ENCODE peak calls at places on chromosome 16, in nine cellular contexts. One of them, this sample, is unnamed.
A peak's percentile ranks its signal among the peaks of the same experiment; 100 is the strongest.

GRCh38 chr16:8374586-8374985 is 215.7 kb downstream of the TMEM114 start:
- DNase-seq in CD4-positive, alpha-beta T cell: no peak
- DNase-seq in fibroblast of the aortic adventitia: no peak
- DNase-seq in right atrium auricular region: no peak
- DNase-seq in AG04450: no peak
- DNase-seq in HCT116: no peak
- DNase-seq in mesothelial cell of epicardium: no peak
- DNase-seq in body of pancreas: no peak
- DNase-seq in foreskin fibroblast: no peak
- DNase-seq in this sample: no peak

GRCh38 chr16:51407199-51407598 is 256.1 kb upstream of the SALL1 start:
- DNase-seq in HCT116: no peak
- DNase-seq in fibroblast of the aortic adventitia: no peak
- DNase-seq in body of pancreas: no peak
- DNase-seq in AG04450: no peak
- DNase-seq in CD4-positive, alpha-beta T cell: no peak
- DNase-seq in foreskin fibroblast: no peak
- DNase-seq in right atrium auricular region: no peak
- DNase-seq in mesothelial cell of epicardium: no peak
- DNase-seq in this sample: no peak

GRCh38 chr16:57862698-57863433 is 60.6 kb upstream of the KIFC3 start:
- DNase-seq in mesothelial cell of epicardium: no peak
- DNase-seq in fibroblast of the aortic adventitia: no peak
- DNase-seq in foreskin fibroblast: no peak
- DNase-seq in AG04450: no peak
- DNase-seq in body of pancreas: no peak
- DNase-seq in HCT116: no peak
- DNase-seq in CD4-positive, alpha-beta T cell: no peak
- DNase-seq in right atrium auricular region: no peak
- DNase-seq in this sample: no peak

GRCh38 chr16:88342491-88342890 is 40.3 kb upstream of the ZNF469 start:
- DNase-seq in AG04450: no peak
- DNase-seq in right atrium auricular region: no peak
- DNase-seq in foreskin fibroblast: no peak
- DNase-seq in CD4-positive, alpha-beta T cell: no peak
- DNase-seq in fibroblast of the aortic adventitia: no peak
- DNase-seq in HCT116: no peak
- DNase-seq in mesothelial cell of epicardium: no peak
- DNase-seq in body of pancreas: no peak
- DNase-seq in this sample: no peak

GRCh38 chr16:19008245-19008644 is 24.5 kb downstream of the TMC7 start:
- DNase-seq in AG04450: peak; percentile 66
- DNase-seq in right atrium auricular region: no peak
- DNase-seq in mesothelial cell of epicardium: no peak
- DNase-seq in CD4-positive, alpha-beta T cell: no peak
- DNase-seq in body of pancreas: no peak
- DNase-seq in foreskin fibroblast: peak; percentile 78
- DNase-seq in HCT116: no peak
- DNase-seq in fibroblast of the aortic adventitia: peak; percentile 95
- DNase-seq in this sample: no peak

GRCh38 chr16:70553645-70554044 is 30.0 kb downstream of the SF3B3 start:
- DNase-seq in body of pancreas: no peak
- DNase-seq in CD4-positive, alpha-beta T cell: no peak
- DNase-seq in mesothelial cell of epicardium: no peak
- DNase-seq in fibroblast of the aortic adventitia: peak; percentile 87
- DNase-seq in HCT116: no peak
- DNase-seq in foreskin fibroblast: peak; percentile 92
- DNase-seq in AG04450: peak; percentile 85
- DNase-seq in right atrium auricular region: no peak
- DNase-seq in this sample: no peak

GRCh38 chr16:19001788-19002187 is 18.1 kb downstream of the TMC7 start:
- DNase-seq in AG04450: no peak
- DNase-seq in body of pancreas: peak; percentile 19
- DNase-seq in HCT116: no peak
- DNase-seq in foreskin fibroblast: peak; percentile 76
- DNase-seq in fibroblast of the aortic adventitia: peak; percentile 50
- DNase-seq in mesothelial cell of epicardium: no peak
- DNase-seq in right atrium auricular region: no peak
- DNase-seq in CD4-positive, alpha-beta T cell: no peak
- DNase-seq in this sample: no peak

GRCh38 chr16:3058173-3059030 is 7.0 kb upstream of the IL32 start:
- DNase-seq in foreskin fibroblast: peak; percentile 70
- DNase-seq in AG04450: no peak
- DNase-seq in HCT116: peak; percentile 35
- DNase-seq in mesothelial cell of epicardium: no peak
- DNase-seq in CD4-positive, alpha-beta T cell: peak; percentile 46
- DNase-seq in fibroblast of the aortic adventitia: no peak
- DNase-seq in right atrium auricular region: no peak
- DNase-seq in body of pancreas: peak; percentile 72
- DNase-seq in this sample: no peak

GRCh38 chr16:65285128-65286120 is 163.6 kb upstream of the CDH11 start:
- DNase-seq in right atrium auricular region: no peak
- DNase-seq in CD4-positive, alpha-beta T cell: no peak
- DNase-seq in mesothelial cell of epicardium: no peak
- DNase-seq in body of pancreas: no peak
- DNase-seq in HCT116: no peak
- DNase-seq in foreskin fibroblast: peak; percentile 45
- DNase-seq in AG04450: no peak
- DNase-seq in fibroblast of the aortic adventitia: no peak
- DNase-seq in this sample: no peak

GRCh38 chr16:245105-245504 is 10.5 kb downstream of the FAM234A start:
- DNase-seq in mesothelial cell of epicardium: no peak
- DNase-seq in foreskin fibroblast: no peak
- DNase-seq in fibroblast of the aortic adventitia: no peak
- DNase-seq in body of pancreas: no peak
- DNase-seq in AG04450: no peak
- DNase-seq in HCT116: no peak
- DNase-seq in right atrium auricular region: no peak
- DNase-seq in CD4-positive, alpha-beta T cell: no peak
- DNase-seq in this sample: no peak

GRCh38 chr16:4800290-4801041 is 2.0 kb downstream of the ROGDI start:
- DNase-seq in mesothelial cell of epicardium: no peak
- DNase-seq in AG04450: no peak
- DNase-seq in HCT116: no peak
- DNase-seq in CD4-positive, alpha-beta T cell: no peak
- DNase-seq in foreskin fibroblast: no peak
- DNase-seq in fibroblast of the aortic adventitia: no peak
- DNase-seq in body of pancreas: peak; percentile 88
- DNase-seq in right atrium auricular region: no peak
- DNase-seq in this sample: no peak

GRCh38 chr16:88527937-88528743 is 42.1 kb upstream of the ZC3H18 start:
- DNase-seq in mesothelial cell of epicardium: no peak
- DNase-seq in body of pancreas: no peak
- DNase-seq in foreskin fibroblast: no peak
- DNase-seq in CD4-positive, alpha-beta T cell: no peak
- DNase-seq in fibroblast of the aortic adventitia: no peak
- DNase-seq in HCT116: no peak
- DNase-seq in right atrium auricular region: no peak
- DNase-seq in AG04450: no peak
- DNase-seq in this sample: no peak

GRCh38 chr16:75483222-75483621 is 12.0 kb downstream of the CHST6 start:
- DNase-seq in fibroblast of the aortic adventitia: no peak
- DNase-seq in CD4-positive, alpha-beta T cell: no peak
- DNase-seq in mesothelial cell of epicardium: no peak
- DNase-seq in right atrium auricular region: no peak
- DNase-seq in AG04450: peak; percentile 3
- DNase-seq in body of pancreas: no peak
- DNase-seq in foreskin fibroblast: no peak
- DNase-seq in HCT116: peak; percentile 97
- DNase-seq in this sample: no peak

GRCh38 chr16:13936596-13937081 is 16.7 kb downstream of the ERCC4 start:
- DNase-seq in right atrium auricular region: no peak
- DNase-seq in foreskin fibroblast: peak; percentile 77
- DNase-seq in fibroblast of the aortic adventitia: peak; percentile 70
- DNase-seq in CD4-positive, alpha-beta T cell: no peak
- DNase-seq in HCT116: no peak
- DNase-seq in AG04450: no peak
- DNase-seq in mesothelial cell of epicardium: no peak
- DNase-seq in body of pancreas: peak; percentile 84
- DNase-seq in this sample: no peak

GRCh38 chr16:2288701-2289100 is 20.8 kb upstream of the RNPS1 start:
- DNase-seq in right atrium auricular region: no peak
- DNase-seq in AG04450: no peak
- DNase-seq in foreskin fibroblast: no peak
- DNase-seq in mesothelial cell of epicardium: no peak
- DNase-seq in CD4-positive, alpha-beta T cell: no peak
- DNase-seq in fibroblast of the aortic adventitia: no peak
- DNase-seq in HCT116: no peak
- DNase-seq in body of pancreas: no peak
- DNase-seq in this sample: no peak

GRCh38 chr16:78925071-78925714 is 675.3 kb downstream of the MAF start:
- DNase-seq in HCT116: peak; percentile 31
- DNase-seq in body of pancreas: peak; percentile 52
- DNase-seq in AG04450: no peak
- DNase-seq in CD4-positive, alpha-beta T cell: no peak
- DNase-seq in fibroblast of the aortic adventitia: no peak
- DNase-seq in mesothelial cell of epicardium: no peak
- DNase-seq in foreskin fibroblast: no peak
- DNase-seq in right atrium auricular region: no peak
- DNase-seq in this sample: no peak
- TF ChIP-seq CTCF in HCT116: peak; percentile 73
- TF ChIP-seq CTCF in body of pancreas: peak; percentile 52
- TF ChIP-seq CTCF in AG04450: no peak
- TF ChIP-seq CTCF in CD4-positive, alpha-beta T cell: peak; percentile 36
- TF ChIP-seq CTCF in fibroblast of the aortic adventitia: no peak
- TF ChIP-seq CTCF in mesothelial cell of epicardium: peak; percentile 34
- TF ChIP-seq CTCF in foreskin fibroblast: no peak
- TF ChIP-seq CTCF in right atrium auricular region: peak; percentile 15
- TF ChIP-seq CTCF in this sample: no peak

GRCh38 chr16:86664518-86665318 is 86.4 kb downstream of the FOXL1 start:
- DNase-seq in HCT116: peak; percentile 96
- DNase-seq in right atrium auricular region: no peak
- DNase-seq in foreskin fibroblast: peak; percentile 99
- DNase-seq in mesothelial cell of epicardium: no peak
- DNase-seq in AG04450: peak; percentile 81
- DNase-seq in CD4-positive, alpha-beta T cell: no peak
- DNase-seq in body of pancreas: no peak
- DNase-seq in fibroblast of the aortic adventitia: peak; percentile 90
- DNase-seq in this sample: no peak
- TF ChIP-seq CTCF in HCT116: peak; percentile 8
- TF ChIP-seq CTCF in right atrium auricular region: no peak
- TF ChIP-seq CTCF in foreskin fibroblast: no peak
- TF ChIP-seq CTCF in mesothelial cell of epicardium: no peak
- TF ChIP-seq CTCF in AG04450: no peak
- TF ChIP-seq CTCF in CD4-positive, alpha-beta T cell: no peak
- TF ChIP-seq CTCF in body of pancreas: no peak
- TF ChIP-seq CTCF in fibroblast of the aortic adventitia: no peak
- TF ChIP-seq CTCF in this sample: no peak

DNA sequence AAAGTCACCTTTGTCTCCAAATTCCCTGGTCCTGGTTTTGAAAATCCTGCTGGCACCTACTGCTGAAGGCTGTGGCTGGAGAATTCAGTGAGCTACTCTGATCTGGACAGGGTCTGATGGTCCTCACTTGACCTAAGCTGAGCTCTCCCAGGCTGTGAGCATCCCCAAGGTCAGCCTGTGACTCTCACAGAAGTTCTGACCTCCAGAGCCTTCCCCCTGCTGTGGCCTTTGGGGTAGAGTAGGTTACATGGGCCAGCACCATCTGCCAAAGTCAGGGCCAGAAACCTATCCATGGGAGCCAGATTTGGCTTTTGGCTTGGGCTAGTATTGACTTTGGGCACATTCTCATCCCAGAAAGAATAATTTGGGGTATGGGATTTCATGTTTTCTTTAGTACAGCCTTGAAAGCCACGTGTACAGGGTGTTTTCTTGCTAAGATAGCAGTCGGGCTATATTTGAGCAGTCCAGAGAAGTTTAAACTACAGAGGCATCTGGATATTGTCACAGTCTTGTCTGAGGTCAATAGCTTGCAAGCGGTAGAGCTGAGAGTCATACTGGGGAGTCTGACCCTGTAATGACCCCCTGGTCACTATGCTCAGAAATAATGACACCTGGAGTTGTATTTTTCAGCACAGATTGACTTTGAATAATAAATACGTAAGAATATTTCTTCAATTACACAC is 6.2 kb upstream of the AGRP start:
- DNase-seq in AG04450: no peak
- DNase-seq in fibroblast of the aortic adventitia: peak; percentile 74
- DNase-seq in mesothelial cell of epicardium: no peak
- DNase-seq in body of pancreas: no peak
- DNase-seq in right atrium auricular region: no peak
- DNase-seq in CD4-positive, alpha-beta T cell: no peak
- DNase-seq in foreskin fibroblast: peak; percentile 37
- DNase-seq in HCT116: no peak
- DNase-seq in this sample: no peak
- TF ChIP-seq CTCF in AG04450: no peak
- TF ChIP-seq CTCF in fibroblast of the aortic adventitia: no peak
- TF ChIP-seq CTCF in mesothelial cell of epicardium: no peak
- TF ChIP-seq CTCF in body of pancreas: no peak
- TF ChIP-seq CTCF in right atrium auricular region: no peak
- TF ChIP-seq CTCF in CD4-positive, alpha-beta T cell: no peak
- TF ChIP-seq CTCF in foreskin fibroblast: no peak
- TF ChIP-seq CTCF in HCT116: no peak
- TF ChIP-seq CTCF in this sample: no peak

DNA sequence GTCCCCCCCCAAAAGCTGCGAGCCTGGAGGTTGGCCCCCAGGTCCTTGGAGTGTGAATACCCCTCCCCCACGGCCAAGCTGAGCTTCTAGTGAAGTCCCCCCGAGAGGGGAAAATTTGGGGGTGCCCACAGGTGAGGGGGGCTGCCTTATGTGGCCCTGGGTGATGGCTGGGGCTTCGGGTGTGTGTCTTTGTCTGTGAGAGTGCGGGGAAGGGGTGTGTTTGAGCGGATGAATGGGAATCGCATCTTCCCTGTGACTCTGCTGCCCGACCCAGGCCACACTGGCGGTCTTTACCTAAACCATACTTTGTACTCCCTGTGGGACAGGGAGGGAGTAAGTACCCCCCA is 1.2 kb downstream of the SBK1 start:
- DNase-seq in HCT116: no peak
- DNase-seq in AG04450: no peak
- DNase-seq in fibroblast of the aortic adventitia: no peak
- DNase-seq in CD4-positive, alpha-beta T cell: no peak
- DNase-seq in body of pancreas: no peak
- DNase-seq in foreskin fibroblast: no peak
- DNase-seq in mesothelial cell of epicardium: no peak
- DNase-seq in right atrium auricular region: no peak
- DNase-seq in this sample: no peak
- TF ChIP-seq CTCF in HCT116: no peak
- TF ChIP-seq CTCF in AG04450: no peak
- TF ChIP-seq CTCF in fibroblast of the aortic adventitia: no peak
- TF ChIP-seq CTCF in CD4-positive, alpha-beta T cell: no peak
- TF ChIP-seq CTCF in body of pancreas: no peak
- TF ChIP-seq CTCF in foreskin fibroblast: no peak
- TF ChIP-seq CTCF in mesothelial cell of epicardium: no peak
- TF ChIP-seq CTCF in right atrium auricular region: no peak
- TF ChIP-seq CTCF in this sample: no peak

DNA sequence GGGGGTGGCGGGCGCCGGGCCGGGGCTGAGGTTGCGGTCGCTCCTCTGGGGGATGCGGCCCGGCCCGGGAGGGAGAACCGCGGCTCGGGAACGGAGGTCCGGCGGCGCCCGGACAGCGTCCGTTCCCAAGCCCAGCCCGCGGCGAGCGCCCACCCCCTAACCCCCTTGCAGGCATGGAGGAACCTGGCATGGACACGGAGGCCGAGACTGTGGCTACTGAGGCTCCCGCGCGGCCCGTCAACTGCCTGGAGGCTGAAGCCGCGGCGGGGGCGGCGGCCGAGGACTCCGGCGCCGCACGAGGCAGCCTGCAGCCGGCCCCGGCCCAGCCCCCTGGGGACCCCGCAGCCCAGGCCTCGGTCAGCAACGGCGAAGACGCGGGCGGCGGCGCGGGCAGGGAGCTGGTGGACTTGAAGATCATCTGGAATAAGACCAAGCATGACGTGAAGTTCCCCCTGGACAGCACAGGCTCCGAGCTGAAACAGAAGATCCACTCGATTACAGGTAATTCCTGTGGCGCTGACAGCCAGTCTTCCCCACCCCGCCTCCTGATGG is 328 bp downstream of the UBFD1 start:
- DNase-seq in body of pancreas: no peak
- DNase-seq in right atrium auricular region: peak; percentile 63
- DNase-seq in foreskin fibroblast: peak; percentile 50
- DNase-seq in AG04450: no peak
- DNase-seq in mesothelial cell of epicardium: no peak
- DNase-seq in CD4-positive, alpha-beta T cell: no peak
- DNase-seq in HCT116: no peak
- DNase-seq in fibroblast of the aortic adventitia: peak; percentile 44
- DNase-seq in this sample: no peak
- TF ChIP-seq CTCF in body of pancreas: no peak
- TF ChIP-seq CTCF in right atrium auricular region: no peak
- TF ChIP-seq CTCF in foreskin fibroblast: no peak
- TF ChIP-seq CTCF in AG04450: no peak
- TF ChIP-seq CTCF in mesothelial cell of epicardium: no peak
- TF ChIP-seq CTCF in CD4-positive, alpha-beta T cell: no peak
- TF ChIP-seq CTCF in HCT116: no peak
- TF ChIP-seq CTCF in fibroblast of the aortic adventitia: no peak
- TF ChIP-seq CTCF in this sample: no peak